ENCODE peak calls at places on chromosome 1, in four cellular contexts. J is mammary epithelial cell, M is IMR-90, K is HepG2. B is an unnamed sample.

GRCh38 chr1:46247433-46248121 is at the start of gene RAD54L:
- DNase-seq in J (peak), M (peak), K (peak), B (peak)

GRCh38 chr1:151947140-151947539 is 37.8 kb upstream of the THEM4 start:
- DNase-seq in J (peak), M (no peak), K (no peak), B (no peak)

GRCh38 chr1:185670187-185670627 is 64.0 kb upstream of the HMCN1 start:
- DNase-seq in J (peak), M (peak), K (no peak), B (no peak)

GRCh38 chr1:16978589-16979474 is 1.6 kb downstream of the MFAP2 start:
- DNase-seq in J (no peak), M (peak), K (no peak), B (peak)

GRCh38 chr1:153880024-153880423 is 42.7 kb downstream of the GATAD2B start:
- DNase-seq in J (no peak), M (no peak), K (no peak), B (no peak)

GRCh38 chr1:91781371-91781825 is 104.6 kb downstream of the TGFBR3 start:
- DNase-seq in J (no peak), M (peak), K (no peak), B (no peak)

GRCh38 chr1:52002038-52002917 is 11.8 kb upstream of the RAB3B start:
- DNase-seq in J (peak), M (peak), K (peak), B (no peak)

GRCh38 chr1:147169171-147169570 is 3.1 kb downstream of the PRKAB2 start:
- DNase-seq in J (no peak), M (no peak), K (peak), B (no peak)

GRCh38 chr1:10841059-10841458 is 44.6 kb upstream of the CASZ1 start:
- DNase-seq in J (no peak), M (no peak), K (no peak), B (no peak)

GRCh38 chr1:6465461-6466005 is 440 bp downstream of the TNFRSF25 start:
- DNase-seq in J (no peak), M (no peak), K (no peak), B (peak)

GRCh38 chr1:169588112-169588511 is 1.8 kb upstream of the F5 start:
- DNase-seq in J (no peak), M (no peak), K (peak), B (no peak)

GRCh38 chr1:189513091-189513490 is 964.6 kb downstream of the BRINP3 start:
- DNase-seq in J (no peak), M (no peak), K (peak), B (peak)

GRCh38 chr1:31781138-31782065 is 17.3 kb upstream of the ADGRB2 start:
- DNase-seq in J (no peak), M (no peak), K (no peak), B (peak)

GRCh38 chr1:115323366-115324004 is 14.6 kb downstream of the NGF start:
- DNase-seq in J (peak), M (peak), K (no peak), B (no peak)

GRCh38 chr1:84095308-84095707 is 48.8 kb upstream of the PRKACB start:
- DNase-seq in J (no peak), M (no peak), K (no peak), B (no peak)

GRCh38 chr1:243745361-243745760 is 104.7 kb downstream of the AKT3 start:
- DNase-seq in J (peak), M (peak), K (no peak), B (no peak)

GRCh38 chr1:116001739-116002487 is 25.6 kb downstream of the SLC22A15 start:
- DNase-seq in J (peak), M (no peak), K (no peak), B (no peak)

GRCh38 chr1:87084247-87084836 is 169.9 kb downstream of the HS2ST1 start:
- DNase-seq in J (no peak), M (peak), K (peak), B (no peak)

GRCh38 chr1:63190171-63190570 is 132.2 kb upstream of the FOXD3 start:
- DNase-seq in J (no peak), M (no peak), K (no peak), B (no peak)

GRCh38 chr1:222561656-222562055 is 13.8 kb upstream of the HHIPL2 start:
- DNase-seq in J (no peak), M (no peak), K (no peak), B (no peak)

GRCh38 chr1:235417101-235417697 is 50.0 kb downstream of the TBCE start:
- DNase-seq in J (peak), M (peak), K (peak), B (no peak)

GRCh38 chr1:156689960-156690672 is 12.9 kb upstream of the NES start:
- DNase-seq in J (peak), M (no peak), K (no peak), B (no peak)

GRCh38 chr1:36389960-36390359 is 4.2 kb upstream of the STK40 start:
- DNase-seq in J (no peak), M (no peak), K (no peak), B (no peak)

GRCh38 chr1:172499636-172500141 is 33.3 kb upstream of the SUCO start:
- DNase-seq in J (peak), M (no peak), K (peak), B (no peak)

GRCh38 chr1:40315239-40315794 is 1.8 kb downstream of the COL9A2 start:
- DNase-seq in J (peak), M (peak), K (peak), B (peak)

DNA sequence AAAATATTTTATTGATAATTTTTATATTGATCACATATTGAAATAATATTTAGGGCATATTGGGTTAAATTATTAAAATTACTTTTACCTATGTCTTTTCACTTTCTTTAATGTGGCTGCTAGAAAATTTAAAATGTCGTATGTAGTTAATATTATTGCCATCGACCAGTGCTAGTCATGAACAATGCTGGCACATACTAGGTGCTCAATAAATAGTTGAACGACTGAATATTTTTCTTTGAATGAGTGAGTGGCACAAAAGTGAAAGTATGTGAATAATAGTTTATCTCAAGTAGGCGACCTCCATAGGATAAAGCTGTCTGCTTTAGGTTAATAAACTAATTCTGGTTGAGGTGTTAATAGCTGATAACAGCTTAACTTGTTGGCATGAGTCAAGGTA is 150.8 kb upstream of the FGGY start:
- DNase-seq in J (no peak), M (no peak), K (no peak), B (no peak)
- H3K4me3 ChIP-seq in J (no peak), M (no peak), K (peak), B (no peak)

GRCh38 chr1:227886503-227886961 is 61.2 kb downstream of the WNT9A start:
- DNase-seq in J (no peak), M (no peak), K (no peak), B (peak)

GRCh38 chr1:227888404-227889046 is 59.2 kb downstream of the WNT9A start:
- DNase-seq in J (no peak), M (no peak), K (no peak), B (peak)

GRCh38 chr1:227887697-227888403 is 59.9 kb downstream of the WNT9A start:
- DNase-seq in J (no peak), M (no peak), K (no peak), B (peak)

GRCh38 chr1:227885648-227886502 is 61.9 kb downstream of the WNT9A start:
- DNase-seq in J (peak), M (peak), K (no peak), B (peak)

GRCh38 chr1:227886993-227887696 is 60.6 kb downstream of the WNT9A start:
- DNase-seq in J (no peak), M (peak), K (no peak), B (peak)
- H3K9ac ChIP-seq in J (no peak), M (no peak), K (no peak), B (no peak)

GRCh38 chr1:103783944-103784377 is 34.3 kb downstream of the AMY1C start:
- DNase-seq in J (no peak), M (no peak), K (no peak), B (no peak)

GRCh38 chr1:103790172-103790571 is 40.5 kb downstream of the AMY1C start:
- DNase-seq in J (no peak), M (no peak), K (no peak), B (no peak)

DNA sequence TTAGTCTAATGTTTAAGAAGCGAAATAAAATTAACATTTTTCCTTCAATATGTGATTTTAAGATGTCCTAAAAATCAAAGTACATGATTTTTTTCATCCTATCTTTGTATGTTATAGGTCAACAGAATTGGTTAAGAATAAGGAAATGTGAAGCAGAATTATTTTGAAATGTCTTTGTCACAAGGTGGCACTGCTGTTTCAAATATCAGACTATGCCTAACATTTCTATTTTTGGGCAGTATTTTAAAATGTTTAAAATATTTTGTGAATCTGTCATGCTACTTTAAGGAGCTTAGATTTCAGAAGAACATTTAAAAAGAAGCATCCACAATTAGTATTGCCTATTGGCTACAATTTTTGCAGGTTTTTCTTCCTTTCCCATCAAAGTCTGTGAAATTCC is 38.7 kb downstream of the AMY1C start:
- DNase-seq in J (no peak), M (no peak), K (no peak), B (no peak)
- TF ChIP-seq CTCF in J (peak), M (peak), K (peak), B (no peak)

DNA sequence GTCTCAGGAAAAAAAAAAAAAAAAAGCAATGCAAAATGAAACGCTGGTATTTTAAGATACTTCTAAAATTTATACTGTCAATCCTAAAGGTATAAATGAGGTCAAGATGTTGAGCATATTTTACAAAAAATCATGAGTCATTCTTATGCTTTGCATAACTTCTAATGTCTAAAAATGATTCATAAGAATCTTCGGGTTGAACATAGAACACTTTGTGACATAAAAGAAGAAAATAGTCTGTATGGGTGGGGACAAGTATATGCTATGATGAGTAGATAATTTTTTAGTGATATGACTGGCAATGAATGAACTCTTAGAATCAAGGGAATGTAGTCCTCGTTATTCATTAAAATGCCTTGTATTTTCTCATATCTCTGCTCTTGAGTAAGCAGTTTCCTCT is 416.9 kb upstream of the USP24 start:
- DNase-seq in J (peak), M (peak), K (no peak), B (no peak)
- H3K4me3 ChIP-seq in J (no peak), M (no peak), K (no peak), B (no peak)

GRCh38 chr1:33096358-33097005 is 15.5 kb downstream of the AZIN2 start:
- DNase-seq in J (no peak), M (peak), K (no peak), B (no peak)

GRCh38 chr1:33097762-33098161 is 16.8 kb downstream of the AZIN2 start:
- DNase-seq in J (no peak), M (no peak), K (no peak), B (no peak)

GRCh38 chr1:33099290-33100118 is 18.6 kb downstream of the AZIN2 start:
- DNase-seq in J (peak), M (peak), K (no peak), B (peak)

GRCh38 chr1:33097137-33097611 is 16.2 kb downstream of the AZIN2 start:
- DNase-seq in J (no peak), M (peak), K (no peak), B (no peak)

GRCh38 chr1:33098371-33098770 is 17.4 kb downstream of the AZIN2 start:
- DNase-seq in J (no peak), M (peak), K (no peak), B (no peak)
- H3K9ac ChIP-seq in J (no peak), M (no peak), K (no peak), B (no peak)

GRCh38 chr1:145857170-145857569 is 1.7 kb downstream of the PIAS3 start:
- DNase-seq in J (no peak), M (no peak), K (no peak), B (no peak)

GRCh38 chr1:145858937-145859490 is at the start of gene PIAS3:
- DNase-seq in J (peak), M (peak), K (peak), B (peak)

GRCh38 chr1:145858238-145858936 is 494 bp downstream of the PIAS3 start:
- DNase-seq in J (peak), M (peak), K (no peak), B (peak)

GRCh38 chr1:145863272-145863671 is 4.4 kb upstream of the PIAS3 start:
- DNase-seq in J (no peak), M (no peak), K (no peak), B (no peak)

GRCh38 chr1:145859491-145860159 is 744 bp upstream of the PIAS3 start:
- DNase-seq in J (peak), M (peak), K (peak), B (peak)
- TF ChIP-seq CTCF in J (peak), M (peak), K (no peak), B (no peak)

DNA sequence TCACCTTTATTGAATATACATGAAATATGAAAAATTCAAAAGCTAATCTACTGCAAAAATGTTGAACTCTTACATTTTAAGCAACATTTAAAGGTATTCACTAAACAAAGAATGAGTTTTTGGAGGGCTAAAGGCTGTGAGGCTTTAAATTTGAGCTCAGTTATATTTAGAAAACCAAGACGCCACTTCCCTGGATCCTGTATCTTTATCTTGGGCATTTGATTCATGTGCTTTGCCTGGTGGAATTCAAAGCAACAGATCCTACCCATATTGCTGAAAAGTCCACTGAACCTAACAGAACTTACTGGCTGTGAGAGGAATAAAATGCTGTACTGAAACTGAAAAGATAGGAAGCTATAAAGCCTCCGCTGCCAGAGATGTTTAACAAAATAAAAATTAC is 14.3 kb downstream of the FOXJ3 start:
- DNase-seq in J (no peak), M (no peak), K (no peak), B (no peak)
- H3K4me3 ChIP-seq in J (no peak), M (no peak), K (no peak), B (no peak)

GRCh38 chr1:64470670-64471217 is 815 bp downstream of the CACHD1 start:
- DNase-seq in J (peak), M (no peak), K (no peak), B (peak)
- H3K9ac ChIP-seq in J (peak), M (no peak), K (no peak), B (peak)

GRCh38 chr1:247077234-247077633 is 1.4 kb downstream of the ZNF670 start:
- DNase-seq in J (no peak), M (peak), K (no peak), B (no peak)
- TF ChIP-seq CTCF in J (peak), M (no peak), K (no peak), B (no peak)

DNA sequence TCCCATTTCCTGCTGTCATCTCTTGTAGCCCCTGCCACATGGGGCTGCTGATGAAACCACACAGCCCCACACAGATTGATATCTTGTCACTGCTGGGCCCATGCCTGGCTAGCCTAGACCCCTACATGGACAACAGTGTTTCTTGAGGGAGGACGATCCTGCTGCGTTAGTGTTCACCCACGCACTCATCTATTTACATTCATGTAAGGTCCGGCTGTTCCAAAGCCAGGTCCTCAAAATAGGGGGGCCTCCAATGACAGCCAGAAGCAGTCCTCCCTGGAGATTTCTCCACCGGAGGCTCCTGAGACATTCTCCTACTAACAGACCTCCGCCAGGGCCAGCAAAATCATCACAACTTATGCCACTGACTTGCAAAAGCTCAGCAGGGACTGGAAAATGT is 23.9 kb upstream of the RXRG start:
- DNase-seq in J (no peak), M (no peak), K (no peak), B (no peak)
- H3K4me3 ChIP-seq in J (no peak), M (no peak), K (no peak), B (no peak)

B was measured in kidney.